ENCODE peak calls at places on chromosomes 13 and 19, in nine cellular contexts. O is Panc1; B is GM06990; E is CD8-positive, alpha-beta memory T cell; I is uterus; G is SK-MEL-5; Z is SK-N-SH; N is neural crest cell; V is OCI-LY7. J is an unnamed sample.

GRCh38 chr13:102869948-102870676 is 24.3 kb downstream of the ERCC5 start:
- DNase-seq in O (no peak), G (no peak), E (no peak), V (no peak), N (no peak), B (no peak), Z (no peak), I (no peak), J (no peak)

GRCh38 chr19:6730153-6730804 is 7.1 kb downstream of the GPR108 start:
- DNase-seq in V (peak), B (no peak), N (no peak), E (no peak), I (peak), O (no peak), G (peak), Z (peak), J (no peak)

GRCh38 chr19:5047251-5047935 is 78.5 kb downstream of the KDM4B start:
- DNase-seq in E (no peak), B (no peak), I (no peak), O (no peak), G (no peak), Z (no peak), N (no peak), V (no peak), J (no peak)

GRCh38 chr13:28406728-28407266 is 88.1 kb downstream of the FLT1 start:
- DNase-seq in B (no peak), E (no peak), O (no peak), G (no peak), N (no peak), I (no peak), Z (no peak), V (no peak), J (no peak)

GRCh38 chr13:30959678-30960077 is 27.2 kb downstream of the TEX26 start:
- DNase-seq in G (no peak), V (no peak), B (no peak), Z (no peak), N (no peak), O (no peak), I (no peak), E (no peak), J (no peak)

GRCh38 chr13:24135674-24136300 is 24.7 kb upstream of the SPATA13 start:
- DNase-seq in N (no peak), O (no peak), G (no peak), I (no peak), B (no peak), V (no peak), Z (no peak), E (no peak), J (no peak)

GRCh38 chr19:31503211-31503610 is 154.0 kb upstream of the TSHZ3 start:
- DNase-seq in E (no peak), I (no peak), V (no peak), O (no peak), G (no peak), Z (no peak), N (no peak), B (no peak), J (no peak)

GRCh38 chr13:25232937-25233515 is 54.3 kb downstream of the MTMR6 start:
- DNase-seq in O (no peak), B (no peak), Z (peak), I (no peak), V (peak), G (peak), E (no peak), N (no peak), J (peak)

GRCh38 chr19:18239303-18239702 is 13.1 kb upstream of the PDE4C start:
- DNase-seq in I (no peak), O (no peak), E (no peak), B (no peak), N (no peak), G (no peak), Z (no peak), V (no peak), J (no peak)

GRCh38 chr13:23797276-23797903 is 91.8 kb downstream of the MIPEP start:
- DNase-seq in N (no peak), E (no peak), B (no peak), I (no peak), O (no peak), G (no peak), V (no peak), Z (no peak), J (no peak)

GRCh38 chr13:77697208-77698103 is at the start of gene SLAIN1:
- DNase-seq in B (peak), G (peak), O (no peak), N (peak), Z (peak), I (peak), V (peak), E (peak), J (peak)

J was measured in cerebellum.